ENCODE peak calls at places on chromosomes 5 and 9, in six cellular contexts. One of them, this sample, is unnamed.

GRCh38 chr9:127305450-127306226 is 41.1 kb downstream of the GARNL3 start:
- DNase-seq in cardiac muscle cell: no peak
- DNase-seq in upper lobe of left lung: no peak
- DNase-seq in mesothelial cell of epicardium: no peak
- DNase-seq in MCF 10A: no peak
- DNase-seq in foreskin keratinocyte: no peak
- DNase-seq in this sample: no peak

GRCh38 chr5:145925353-145925752 is 11.0 kb upstream of the SH3RF2 start:
- DNase-seq in cardiac muscle cell: peak
- DNase-seq in upper lobe of left lung: no peak
- DNase-seq in mesothelial cell of epicardium: no peak
- DNase-seq in MCF 10A: peak
- DNase-seq in foreskin keratinocyte: peak
- DNase-seq in this sample: no peak

GRCh38 chr5:93891491-93892480 is 150.4 kb upstream of the POU5F2 start:
- DNase-seq in cardiac muscle cell: peak
- DNase-seq in upper lobe of left lung: no peak
- DNase-seq in mesothelial cell of epicardium: no peak
- DNase-seq in MCF 10A: no peak
- DNase-seq in foreskin keratinocyte: no peak
- DNase-seq in this sample: no peak

GRCh38 chr5:116652903-116653302 is 78.3 kb upstream of the SEMA6A start:
- DNase-seq in cardiac muscle cell: no peak
- DNase-seq in upper lobe of left lung: no peak
- DNase-seq in mesothelial cell of epicardium: no peak
- DNase-seq in MCF 10A: peak
- DNase-seq in foreskin keratinocyte: peak
- DNase-seq in this sample: no peak

GRCh38 chr9:12922209-12922914 is 147.5 kb downstream of the LURAP1L start:
- DNase-seq in cardiac muscle cell: peak
- DNase-seq in upper lobe of left lung: no peak
- DNase-seq in mesothelial cell of epicardium: no peak
- DNase-seq in MCF 10A: no peak
- DNase-seq in foreskin keratinocyte: no peak
- DNase-seq in this sample: no peak

GRCh38 chr5:55657443-55657842 is 54.7 kb downstream of the SLC38A9 start:
- DNase-seq in cardiac muscle cell: no peak
- DNase-seq in upper lobe of left lung: no peak
- DNase-seq in mesothelial cell of epicardium: no peak
- DNase-seq in MCF 10A: no peak
- DNase-seq in foreskin keratinocyte: no peak
- DNase-seq in this sample: no peak

GRCh38 chr5:15790446-15791005 is 290.5 kb downstream of the FBXL7 start:
- DNase-seq in cardiac muscle cell: no peak
- DNase-seq in upper lobe of left lung: no peak
- DNase-seq in mesothelial cell of epicardium: no peak
- DNase-seq in MCF 10A: no peak
- DNase-seq in foreskin keratinocyte: no peak
- DNase-seq in this sample: no peak

GRCh38 chr9:138009016-138009415 is 131.4 kb downstream of the CACNA1B start:
- DNase-seq in cardiac muscle cell: no peak
- DNase-seq in upper lobe of left lung: no peak
- DNase-seq in mesothelial cell of epicardium: no peak
- DNase-seq in MCF 10A: no peak
- DNase-seq in foreskin keratinocyte: no peak
- DNase-seq in this sample: no peak

GRCh38 chr5:76696254-76696653 is 19.7 kb upstream of the F2R start:
- DNase-seq in cardiac muscle cell: no peak
- DNase-seq in upper lobe of left lung: no peak
- DNase-seq in mesothelial cell of epicardium: no peak
- DNase-seq in MCF 10A: no peak
- DNase-seq in foreskin keratinocyte: no peak
- DNase-seq in this sample: no peak

GRCh38 chr5:71860048-71860447 is 141.0 kb downstream of the CARTPT start:
- DNase-seq in cardiac muscle cell: no peak
- DNase-seq in upper lobe of left lung: no peak
- DNase-seq in mesothelial cell of epicardium: no peak
- DNase-seq in MCF 10A: no peak
- DNase-seq in foreskin keratinocyte: no peak
- DNase-seq in this sample: no peak

GRCh38 chr5:30607301-30607700 is 586.2 kb upstream of the CDH6 start:
- DNase-seq in cardiac muscle cell: no peak
- DNase-seq in upper lobe of left lung: no peak
- DNase-seq in mesothelial cell of epicardium: no peak
- DNase-seq in MCF 10A: peak
- DNase-seq in foreskin keratinocyte: peak
- DNase-seq in this sample: no peak

GRCh38 chr5:64505769-64506566 is at the start of gene RGS7BP:
- DNase-seq in cardiac muscle cell: peak
- DNase-seq in upper lobe of left lung: peak
- DNase-seq in mesothelial cell of epicardium: no peak
- DNase-seq in MCF 10A: no peak
- DNase-seq in foreskin keratinocyte: peak
- DNase-seq in this sample: peak

GRCh38 chr5:145942202-145942601 is 5.8 kb downstream of the SH3RF2 start:
- DNase-seq in cardiac muscle cell: no peak
- DNase-seq in upper lobe of left lung: no peak
- DNase-seq in mesothelial cell of epicardium: no peak
- DNase-seq in MCF 10A: no peak
- DNase-seq in foreskin keratinocyte: no peak
- DNase-seq in this sample: no peak

GRCh38 chr9:132023409-132024180 is 56.1 kb downstream of the MED27 start:
- DNase-seq in cardiac muscle cell: no peak
- DNase-seq in upper lobe of left lung: no peak
- DNase-seq in mesothelial cell of epicardium: no peak
- DNase-seq in MCF 10A: no peak
- DNase-seq in foreskin keratinocyte: no peak
- DNase-seq in this sample: no peak

DNA sequence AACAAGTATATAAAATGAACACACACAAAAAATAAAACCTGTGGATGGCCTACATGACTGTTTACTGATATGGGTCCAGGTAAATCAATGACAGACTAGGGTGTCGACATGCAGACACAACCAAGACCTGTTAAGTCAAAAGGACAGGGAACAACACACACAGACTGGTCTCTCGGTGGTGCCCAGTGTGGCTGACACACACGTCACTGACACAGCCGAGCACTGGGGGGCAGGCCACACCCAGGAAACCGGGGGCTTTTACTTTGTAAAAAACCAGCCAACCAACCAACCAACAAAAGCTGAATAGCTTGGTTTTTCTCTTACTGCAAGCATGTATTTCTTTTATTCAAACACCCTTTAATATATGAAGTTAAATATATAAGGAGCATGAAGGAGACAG is 5.0 kb downstream of the FAM163B start:
- DNase-seq in cardiac muscle cell: peak
- DNase-seq in upper lobe of left lung: no peak
- DNase-seq in mesothelial cell of epicardium: no peak
- DNase-seq in MCF 10A: no peak
- DNase-seq in foreskin keratinocyte: no peak
- DNase-seq in this sample: no peak
- TF ChIP-seq CTCF in cardiac muscle cell: no peak
- TF ChIP-seq CTCF in upper lobe of left lung: no peak
- TF ChIP-seq CTCF in mesothelial cell of epicardium: no peak
- TF ChIP-seq CTCF in MCF 10A: no peak
- TF ChIP-seq CTCF in foreskin keratinocyte: no peak
- TF ChIP-seq CTCF in this sample: peak

GRCh38 chr5:69206528-69207190 is 17.3 kb downstream of the CENPH start:
- DNase-seq in cardiac muscle cell: no peak
- DNase-seq in upper lobe of left lung: no peak
- DNase-seq in mesothelial cell of epicardium: no peak
- DNase-seq in MCF 10A: peak
- DNase-seq in foreskin keratinocyte: peak
- DNase-seq in this sample: peak
- TF ChIP-seq CTCF in cardiac muscle cell: no peak
- TF ChIP-seq CTCF in upper lobe of left lung: no peak
- TF ChIP-seq CTCF in mesothelial cell of epicardium: no peak
- TF ChIP-seq CTCF in MCF 10A: no peak
- TF ChIP-seq CTCF in foreskin keratinocyte: no peak
- TF ChIP-seq CTCF in this sample: no peak

DNA sequence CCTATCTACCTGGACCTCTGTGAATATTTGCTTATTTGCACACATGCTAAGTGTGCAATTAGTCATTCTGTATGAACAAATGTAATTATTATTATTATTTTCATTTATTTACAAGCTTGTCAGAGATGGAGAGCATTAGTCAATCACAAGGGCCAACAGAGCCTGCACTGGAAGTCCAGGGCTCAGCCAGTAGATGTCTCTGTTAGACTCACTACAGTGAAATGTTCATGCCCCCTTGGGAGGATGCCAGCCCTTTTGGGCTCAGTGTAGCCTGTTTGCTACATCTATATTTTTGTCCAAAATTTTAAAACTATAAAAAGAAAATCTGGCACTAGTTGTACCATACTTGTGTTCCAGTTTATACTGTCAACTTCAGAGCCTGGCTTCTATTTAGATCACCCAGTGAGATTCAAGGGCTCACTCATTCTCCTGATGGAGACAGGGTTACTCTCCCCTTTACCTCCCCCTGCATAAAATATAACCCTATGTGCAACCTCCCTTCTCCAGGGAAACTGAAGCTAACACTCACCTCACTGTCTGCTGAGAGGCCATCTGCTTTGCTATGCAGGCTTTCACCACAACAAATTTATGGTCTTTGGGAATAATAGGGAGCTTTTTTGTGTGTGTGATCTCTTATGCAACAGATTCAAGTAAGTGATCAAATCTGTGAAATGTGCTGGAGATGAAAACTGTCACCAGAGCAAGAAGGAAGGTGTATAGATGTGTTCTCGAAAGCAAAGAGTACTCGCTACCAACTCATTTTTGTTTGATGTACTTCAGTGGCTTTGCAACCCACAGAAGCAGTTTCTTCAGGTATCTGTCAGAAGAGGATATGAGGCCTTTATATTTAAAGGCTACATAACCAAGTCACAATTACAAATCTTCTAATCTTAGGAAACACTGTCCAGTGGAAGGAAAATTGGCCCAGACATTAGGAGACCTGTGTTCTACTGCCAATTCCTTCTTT is 99.9 kb upstream of the TLE4 start:
- DNase-seq in cardiac muscle cell: peak
- DNase-seq in upper lobe of left lung: peak
- DNase-seq in mesothelial cell of epicardium: no peak
- DNase-seq in MCF 10A: peak
- DNase-seq in foreskin keratinocyte: peak
- DNase-seq in this sample: no peak
- TF ChIP-seq CTCF in cardiac muscle cell: peak
- TF ChIP-seq CTCF in upper lobe of left lung: no peak
- TF ChIP-seq CTCF in mesothelial cell of epicardium: no peak
- TF ChIP-seq CTCF in MCF 10A: peak
- TF ChIP-seq CTCF in foreskin keratinocyte: peak
- TF ChIP-seq CTCF in this sample: no peak

DNA sequence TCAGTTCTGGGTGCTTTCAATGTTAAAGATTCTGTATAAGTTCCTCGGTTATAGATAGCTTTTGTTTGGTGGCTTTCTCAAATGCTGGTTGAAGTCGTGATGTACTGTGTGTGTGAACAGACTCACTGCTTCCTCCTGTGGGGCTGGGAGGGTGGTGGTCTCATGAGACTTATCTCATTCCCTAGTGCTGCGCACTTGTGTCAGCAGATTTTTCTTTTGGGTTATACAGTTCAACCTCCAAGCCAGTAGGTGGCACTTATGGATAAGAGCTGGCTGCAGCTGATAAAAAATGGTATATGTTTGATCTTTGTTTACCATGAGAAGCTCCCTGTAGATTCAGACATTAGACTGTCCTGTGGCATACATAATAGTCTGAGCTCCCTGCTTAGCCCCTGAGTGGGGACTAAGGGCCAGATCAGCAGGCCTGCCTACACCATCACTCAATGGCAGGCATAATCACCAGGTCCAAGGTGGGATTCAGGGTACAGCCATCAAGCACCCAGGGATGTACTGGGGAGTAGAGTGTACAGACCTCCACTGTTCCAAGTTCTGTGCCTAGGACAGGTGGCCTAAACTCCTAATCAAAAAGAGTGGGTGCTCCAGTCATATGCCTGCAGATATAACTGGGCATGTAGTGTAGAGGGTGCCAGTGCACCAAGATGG is 174.2 kb downstream of the OXCT1 start:
- DNase-seq in cardiac muscle cell: no peak
- DNase-seq in upper lobe of left lung: no peak
- DNase-seq in mesothelial cell of epicardium: no peak
- DNase-seq in MCF 10A: no peak
- DNase-seq in foreskin keratinocyte: no peak
- DNase-seq in this sample: no peak
- TF ChIP-seq CTCF in cardiac muscle cell: peak
- TF ChIP-seq CTCF in upper lobe of left lung: no peak
- TF ChIP-seq CTCF in mesothelial cell of epicardium: peak
- TF ChIP-seq CTCF in MCF 10A: no peak
- TF ChIP-seq CTCF in foreskin keratinocyte: peak
- TF ChIP-seq CTCF in this sample: peak

GRCh38 chr9:16458696-16459420 is 411.6 kb downstream of the BNC2 start:
- DNase-seq in cardiac muscle cell: no peak
- DNase-seq in upper lobe of left lung: no peak
- DNase-seq in mesothelial cell of epicardium: no peak
- DNase-seq in MCF 10A: peak
- DNase-seq in foreskin keratinocyte: peak
- DNase-seq in this sample: no peak
- TF ChIP-seq CTCF in cardiac muscle cell: no peak
- TF ChIP-seq CTCF in upper lobe of left lung: no peak
- TF ChIP-seq CTCF in mesothelial cell of epicardium: no peak
- TF ChIP-seq CTCF in MCF 10A: no peak
- TF ChIP-seq CTCF in foreskin keratinocyte: no peak
- TF ChIP-seq CTCF in this sample: no peak

GRCh38 chr5:174205939-174206338 is 160.4 kb downstream of the NSG2 start:
- DNase-seq in cardiac muscle cell: no peak
- DNase-seq in upper lobe of left lung: no peak
- DNase-seq in mesothelial cell of epicardium: no peak
- DNase-seq in MCF 10A: no peak
- DNase-seq in foreskin keratinocyte: no peak
- DNase-seq in this sample: no peak
- TF ChIP-seq CTCF in cardiac muscle cell: no peak
- TF ChIP-seq CTCF in upper lobe of left lung: no peak
- TF ChIP-seq CTCF in mesothelial cell of epicardium: no peak
- TF ChIP-seq CTCF in MCF 10A: no peak
- TF ChIP-seq CTCF in foreskin keratinocyte: no peak
- TF ChIP-seq CTCF in this sample: no peak

DNA sequence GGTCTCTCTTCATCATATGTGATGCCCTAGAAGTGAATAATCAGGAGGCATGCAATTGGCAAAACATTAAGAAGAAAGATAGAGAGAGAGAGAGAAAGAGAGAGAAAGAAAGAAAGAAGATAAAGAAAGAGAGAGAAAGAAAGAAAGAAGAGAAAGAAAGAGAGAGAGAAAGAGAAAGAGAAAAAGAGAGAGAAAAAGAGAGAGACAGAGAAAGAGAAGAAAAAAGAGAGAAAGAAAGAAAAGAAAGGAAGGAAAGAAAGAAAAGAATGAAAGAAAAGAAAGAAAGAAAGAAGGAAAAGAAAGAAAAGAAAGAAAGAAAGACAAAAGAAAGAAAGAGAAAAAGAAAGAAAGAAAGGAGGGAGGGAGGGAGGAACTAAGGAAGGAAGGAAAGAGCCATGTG is 318.9 kb downstream of the ICE1 start:
- DNase-seq in cardiac muscle cell: no peak
- DNase-seq in upper lobe of left lung: no peak
- DNase-seq in mesothelial cell of epicardium: no peak
- DNase-seq in MCF 10A: no peak
- DNase-seq in foreskin keratinocyte: no peak
- DNase-seq in this sample: no peak
- TF ChIP-seq CTCF in cardiac muscle cell: no peak
- TF ChIP-seq CTCF in upper lobe of left lung: no peak
- TF ChIP-seq CTCF in mesothelial cell of epicardium: no peak
- TF ChIP-seq CTCF in MCF 10A: no peak
- TF ChIP-seq CTCF in foreskin keratinocyte: no peak
- TF ChIP-seq CTCF in this sample: no peak

This sample was measured in type B pancreatic cell.